ENCODE peak calls at places on chromosomes 13 and 19, in five cellular contexts. T, G, H, K and D are unnamed samples.
A peak's percentile ranks its signal among the peaks of the same experiment; 100 is the strongest.

GRCh38 chr19:41587838-41588210 is 11.9 kb downstream of the CEACAM21 start:
- DNase-seq in G (no peak), T (no peak), K (no peak), H (no peak), D (no peak)

GRCh38 chr19:14472202-14472961 is 2.8 kb downstream of the PTGER1 start:
- DNase-seq in K (peak; percentile 75), H (peak; percentile 88), G (peak; percentile 61), T (peak; percentile 90), D (no peak)

GRCh38 chr19:10043286-10043927 is 30.1 kb downstream of the RDH8 start:
- DNase-seq in K (no peak), G (no peak), H (peak; percentile 56), T (no peak), D (no peak)

GRCh38 chr19:15123900-15124299 is 16.7 kb downstream of the SYDE1 start:
- DNase-seq in H (no peak), T (no peak), K (no peak), G (no peak), D (no peak)

GRCh38 chr13:113489549-113490495 is 689 bp downstream of the DCUN1D2 start:
- DNase-seq in K (peak; percentile 32), G (no peak), T (peak; percentile 14), H (no peak), D (peak; percentile 21)

GRCh38 chr19:28961772-28962500 is 251.0 kb downstream of the UQCRFS1 start:
- DNase-seq in T (no peak), G (no peak), H (no peak), K (no peak), D (no peak)

GRCh38 chr19:51621178-51621577 is 9.0 kb downstream of the SIGLEC5 start:
- DNase-seq in K (no peak), H (no peak), G (no peak), T (no peak), D (no peak)

GRCh38 chr19:6802336-6803035 is 30.0 kb downstream of the VAV1 start:
- DNase-seq in T (peak; percentile 60), G (no peak), H (peak; percentile 7), K (peak; percentile 57), D (no peak)

GRCh38 chr13:109700176-109700575 is 86.2 kb downstream of the IRS2 start:
- DNase-seq in H (no peak), K (no peak), T (no peak), G (peak; percentile 74), D (peak; percentile 21)

GRCh38 chr13:19862511-19863313 is 737 bp downstream of the ZMYM5 start:
- DNase-seq in H (peak; percentile 66), G (no peak), T (peak; percentile 36), K (peak; percentile 41), D (peak; percentile 12)

GRCh38 chr19:51127032-51127431 is 2.3 kb downstream of the SIGLEC9 start:
- DNase-seq in K (no peak), G (no peak), H (no peak), T (no peak), D (no peak)

GRCh38 chr19:2167896-2168618 is 4.3 kb downstream of the DOT1L start:
- DNase-seq in G (no peak), T (peak; percentile 27), K (no peak), H (no peak), D (no peak)

GRCh38 chr13:104043184-104043583 is 977.0 kb upstream of the SLC10A2 start:
- DNase-seq in G (no peak), K (no peak), T (no peak), H (no peak), D (no peak)

GRCh38 chr19:46218160-46218559 is 11.4 kb upstream of the IGFL1 start:
- DNase-seq in G (no peak), H (peak; percentile 89), K (peak; percentile 20), T (no peak), D (no peak)

GRCh38 chr19:7839476-7839875 is 9.5 kb downstream of the EVI5L start:
- DNase-seq in K (no peak), H (no peak), G (no peak), T (no peak), D (no peak)

GRCh38 chr13:59982631-59983382 is 180.9 kb downstream of the DIAPH3 start:
- DNase-seq in H (no peak), K (no peak), G (no peak), T (no peak), D (no peak)

GRCh38 chr13:27203854-27204253 is 32.2 kb upstream of the USP12 start:
- DNase-seq in T (no peak), H (no peak), K (no peak), G (no peak), D (peak; percentile 32)

GRCh38 chr13:78867655-78868054 is 208.7 kb upstream of the OBI1 start:
- DNase-seq in T (no peak), G (no peak), K (no peak), H (no peak), D (no peak)

GRCh38 chr13:103335226-103335625 is 269.0 kb upstream of the SLC10A2 start:
- DNase-seq in H (no peak), K (no peak), G (no peak), T (no peak), D (no peak)

GRCh38 chr13:110114351-110114750 is 192.6 kb downstream of the COL4A1 start:
- DNase-seq in H (no peak), K (no peak), G (no peak), T (no peak), D (no peak)